ENCODE peak calls at places on chromosomes 4 and X, in five cellular contexts. P is naive thymus-derived CD4-positive, alpha-beta T cell; U is OCI-LY7; R is heart right ventricle; Q is suprapubic skin. X is an unnamed sample.
A peak's percentile ranks its signal among the peaks of the same experiment; 100 is the strongest.

GRCh38 chr4:123379392-123379791 is 17.2 kb upstream of the SPRY1 start:
- DNase-seq in U (no peak), R (no peak), Q (no peak), P (no peak), X (no peak)

GRCh38 chr4:82706349-82707000 is 92.1 kb downstream of the SCD5 start:
- DNase-seq in U (no peak), P (no peak), Q (no peak), R (no peak), X (no peak)

GRCh38 chr4:74056114-74056857 is 17.8 kb upstream of the CXCL3 start:
- DNase-seq in U (no peak), Q (no peak), R (no peak), P (no peak), X (no peak)

GRCh38 chrX:11557120-11557519 is 108.6 kb downstream of the ARHGAP6 start:
- DNase-seq in U (no peak), R (no peak), P (no peak), Q (no peak), X (no peak)

GRCh38 chrX:80879143-80879542 is 69.5 kb upstream of the BRWD3 start:
- DNase-seq in Q (no peak), U (no peak), P (no peak), R (no peak), X (no peak)

GRCh38 chr4:40850496-40850895 is 100.7 kb downstream of the NSUN7 start:
- DNase-seq in U (no peak), R (no peak), Q (no peak), P (no peak), X (no peak)

GRCh38 chr4:121484633-121485032 is 103.8 kb upstream of the QRFPR start:
- DNase-seq in U (peak; percentile 28), Q (no peak), P (no peak), R (no peak), X (peak; percentile 10)

GRCh38 chr4:142142403-142142802 is 506.0 kb downstream of the IL15 start:
- DNase-seq in U (no peak), P (no peak), Q (no peak), R (no peak), X (no peak)

GRCh38 chr4:100519205-100519604 is 1.4 kb upstream of the EMCN start:
- DNase-seq in R (no peak), P (no peak), Q (no peak), U (no peak), X (no peak)

GRCh38 chr4:119628281-119629141 is at the start of gene PDE5A:
- DNase-seq in U (peak; percentile 68), P (peak; percentile 81), R (peak; percentile 72), Q (peak; percentile 85), X (no peak)

GRCh38 chrX:124212622-124213021 is 119.8 kb upstream of the TEX13D start:
- DNase-seq in Q (no peak), P (no peak), U (peak; percentile 11), R (no peak), X (peak; percentile 73)
- H3K4me1 ChIP-seq in Q (no peaks in the 10 kb centered on the region), P (peaks cover 32% of the 10 kb centered on the region), U (peaks cover 17% of the 10 kb centered on the region), R (no peaks in the 10 kb centered on the region), X (peaks cover 99% of the 10 kb centered on the region)

GRCh38 chr4:65665951-65666523 is 4.3 kb downstream of the EPHA5 start:
- DNase-seq in R (no peak), U (no peak), P (no peak), Q (no peak), X (no peak)
- H3K4me1 ChIP-seq in R (peaks cover 23% of the 10 kb centered on the region), U (no peaks in the 10 kb centered on the region), P (no peaks in the 10 kb centered on the region), Q (peaks cover 34% of the 10 kb centered on the region), X (no peaks in the 10 kb centered on the region)

GRCh38 chr4:2867758-2868491 is 24.3 kb downstream of the ADD1 start:
- DNase-seq in R (peak; percentile 43), U (no peak), Q (no peak), P (no peak), X (no peak)

GRCh38 chr4:2866891-2867290 is 23.2 kb downstream of the ADD1 start:
- DNase-seq in U (no peak), Q (no peak), R (no peak), P (no peak), X (no peak)

GRCh38 chr4:2868840-2869487 is 25.3 kb downstream of the ADD1 start:
- DNase-seq in U (no peak), R (no peak), Q (no peak), P (no peak), X (no peak)

GRCh38 chr4:2865381-2865780 is 21.7 kb downstream of the ADD1 start:
- DNase-seq in P (no peak), Q (no peak), U (no peak), R (no peak), X (no peak)

DNA sequence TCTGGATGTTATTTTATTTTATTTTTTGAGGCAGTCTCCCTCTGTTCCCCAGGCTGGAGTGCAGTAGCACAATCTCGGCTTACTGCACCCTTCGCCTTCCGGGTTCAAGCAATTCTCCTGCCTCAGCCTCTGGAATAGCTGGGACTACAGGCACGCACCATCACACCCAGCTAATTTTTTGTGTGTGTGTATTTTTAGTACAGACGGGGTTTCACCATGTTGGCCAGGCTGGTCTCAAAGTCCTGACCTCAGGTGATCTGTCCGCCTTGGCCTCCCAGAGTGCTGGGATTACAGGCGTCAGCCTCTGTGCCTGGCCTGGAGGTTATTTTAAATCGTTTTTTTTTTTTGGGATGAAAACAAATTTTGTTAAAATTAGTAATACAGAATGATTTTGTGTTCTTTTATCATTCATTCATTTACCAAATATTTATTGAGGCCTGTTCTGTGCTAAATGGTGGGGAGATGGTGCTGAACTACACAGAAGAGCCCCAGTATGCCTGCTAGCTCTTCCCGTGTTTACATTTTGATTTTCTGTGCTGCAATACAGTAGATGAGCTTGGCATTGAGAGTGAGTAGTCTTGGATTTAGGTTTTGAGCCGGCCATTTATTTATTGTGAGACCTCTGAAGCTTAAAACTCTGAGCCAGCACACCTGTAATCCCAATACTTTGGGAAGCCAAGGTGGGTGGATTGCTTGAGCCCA is 22.7 kb downstream of the ADD1 start:
- DNase-seq in U (no peak), R (no peak), Q (no peak), P (no peak), X (no peak)
- H3K4me1 ChIP-seq in U (peaks cover 11% of the 10 kb centered on the region), R (peaks cover 100% of the 10 kb centered on the region), Q (peaks cover 84% of the 10 kb centered on the region), P (peaks cover 12% of the 10 kb centered on the region), X (no peaks in the 10 kb centered on the region)

DNA sequence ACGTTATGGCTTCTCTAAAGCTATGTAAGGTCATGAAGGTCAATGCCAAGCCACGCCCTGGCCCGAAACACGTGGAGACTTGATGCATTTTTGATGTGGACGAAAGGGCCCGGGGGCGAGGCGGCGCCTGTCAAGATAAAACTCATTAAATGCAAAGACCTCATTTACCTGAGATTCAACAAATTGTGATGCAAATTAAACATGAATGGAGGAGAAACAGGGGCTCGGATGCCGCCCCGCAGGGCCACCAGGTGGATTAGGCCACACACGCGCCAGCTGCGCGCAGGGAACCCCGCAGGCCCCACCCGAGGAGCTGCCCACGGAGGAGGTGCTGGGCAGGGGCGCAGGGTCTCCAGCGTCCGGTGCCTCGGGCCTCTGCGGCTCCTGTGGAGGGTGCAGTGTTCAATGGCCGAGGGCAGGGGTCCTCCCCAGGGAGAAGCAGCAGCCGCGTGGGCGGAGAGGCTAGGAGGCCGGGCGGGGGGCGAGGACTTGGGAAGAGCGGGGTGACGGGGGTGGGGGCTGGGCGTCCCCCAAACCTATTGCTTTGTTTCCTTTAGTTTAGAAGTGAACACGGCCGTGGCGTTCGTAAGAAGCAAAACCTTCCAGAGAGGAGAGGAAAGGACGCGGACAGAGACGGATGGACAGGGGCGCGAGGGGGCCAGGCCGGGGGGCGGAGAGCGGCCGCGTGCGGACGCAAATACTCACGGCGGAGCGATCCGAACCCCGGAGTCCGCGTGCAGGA is 40.4 kb downstream of the CPLX1 start:
- DNase-seq in Q (no peak), U (no peak), R (no peak), P (no peak), X (no peak)
- H3K4me1 ChIP-seq in Q (peaks cover 55% of the 10 kb centered on the region), U (peaks cover 33% of the 10 kb centered on the region), R (peaks cover 57% of the 10 kb centered on the region), P (peaks cover 10% of the 10 kb centered on the region), X (peaks cover 17% of the 10 kb centered on the region)

X was measured in DND-41.